ENCODE peak calls at places on chromosomes 7 and 10, in nine cellular contexts. C is left lung, W is breast epithelium, J is lower lobe of right lung, K is A549, M is fibroblast of lung, X is RWPE1, G is prostate gland, V is GM23338. D is an unnamed sample.

GRCh38 chr7:155227788-155228458 is 69.8 kb upstream of the INSIG1 start:
- DNase-seq in C (no peak), W (no peak), J (no peak), K (no peak), M (no peak), X (no peak), G (no peak), V (peak; percentile 62), D (peak; percentile 62)

GRCh38 chr10:98055875-98056516 is 25.6 kb upstream of the CRTAC1 start:
- DNase-seq in C (no peak), W (no peak), J (no peak), K (no peak), M (no peak), X (no peak), G (no peak), V (peak; percentile 83), D (no peak)

GRCh38 chr7:158518915-158519640 is 68.5 kb downstream of the PTPRN2 start:
- DNase-seq in C (no peak), W (no peak), J (no peak), K (no peak), M (no peak), X (no peak), G (no peak), V (no peak), D (no peak)

GRCh38 chr7:77409739-77410545 is 6.2 kb downstream of the GSAP start:
- DNase-seq in C (no peak), W (no peak), J (no peak), K (peak; percentile 83), M (peak; percentile 94), X (peak; percentile 56), G (no peak), V (no peak), D (no peak)

GRCh38 chr7:116407165-116407564 is 92.4 kb upstream of the CAV2 start:
- DNase-seq in C (no peak), W (no peak), J (no peak), K (no peak), M (peak; percentile 21), X (no peak), G (no peak), V (no peak), D (no peak)

GRCh38 chr7:109879429-109879828 is 1211.5 kb upstream of the LRRN3 start:
- DNase-seq in C (no peak), W (no peak), J (no peak), K (no peak), M (no peak), X (no peak), G (no peak), V (no peak), D (no peak)

GRCh38 chr7:122290476-122290875 is 14.1 kb downstream of the FEZF1 start:
- DNase-seq in C (no peak), W (no peak), J (no peak), K (no peak), M (no peak), X (no peak), G (no peak), V (no peak), D (no peak)

GRCh38 chr7:128409435-128410091 is at the start of gene IMPDH1:
- DNase-seq in C (peak; percentile 93), W (peak; percentile 92), J (peak; percentile 94), K (peak; percentile 74), M (peak; percentile 76), X (peak; percentile 90), G (peak; percentile 90), V (peak; percentile 83), D (peak; percentile 96)

GRCh38 chr7:23594879-23595604 is 2.1 kb upstream of the CCDC126 start:
- DNase-seq in C (no peak), W (no peak), J (no peak), K (no peak), M (no peak), X (peak; percentile 69), G (no peak), V (no peak), D (no peak)

GRCh38 chr7:34365011-34365410 is 293.0 kb upstream of the NPSR1 start:
- DNase-seq in C (no peak), W (no peak), J (no peak), K (no peak), M (no peak), X (peak; percentile 53), G (no peak), V (no peak), D (no peak)

GRCh38 chr10:43355749-43356371 is 15.6 kb upstream of the FXYD4 start:
- DNase-seq in C (no peak), W (no peak), J (no peak), K (peak; percentile 82), M (peak; percentile 26), X (peak; percentile 42), G (no peak), V (no peak), D (no peak)

GRCh38 chr7:139574618-139575337 is 51.3 kb downstream of the CLEC2L start:
- DNase-seq in C (no peak), W (no peak), J (no peak), K (no peak), M (no peak), X (no peak), G (no peak), V (no peak), D (no peak)

GRCh38 chr10:130885021-130885655 is 426.4 kb downstream of the TCERG1L start:
- DNase-seq in C (no peak), W (no peak), J (no peak), K (no peak), M (no peak), X (no peak), G (no peak), V (peak; percentile 7), D (no peak)
- H3K27ac ChIP-seq in C (no peak overlapping the region), W (no peak overlapping the region), J (no peak overlapping the region), K (no peak overlapping the region), M (no peak overlapping the region), X (no peak overlapping the region), G (no peak overlapping the region), V (no peak overlapping the region), D (no peak overlapping the region)

GRCh38 chr7:17043012-17043877 is 161.5 kb upstream of the AGR3 start:
- DNase-seq in C (no peak), W (no peak), J (no peak), K (peak; percentile 58), M (peak; percentile 55), X (no peak), G (no peak), V (no peak), D (no peak)

GRCh38 chr7:17041324-17041723 is 159.5 kb upstream of the AGR3 start:
- DNase-seq in C (no peak), W (no peak), J (no peak), K (peak; percentile 54), M (peak; percentile 90), X (peak; percentile 37), G (no peak), V (no peak), D (no peak)

GRCh38 chr7:17044396-17044795 is 162.6 kb upstream of the AGR3 start:
- DNase-seq in C (no peak), W (no peak), J (no peak), K (no peak), M (no peak), X (no peak), G (no peak), V (no peak), D (no peak)

GRCh38 chr7:17040701-17041100 is 158.9 kb upstream of the AGR3 start:
- DNase-seq in C (no peak), W (no peak), J (no peak), K (no peak), M (no peak), X (no peak), G (no peak), V (no peak), D (no peak)

GRCh38 chr7:17042211-17042610 is 160.4 kb upstream of the AGR3 start:
- DNase-seq in C (no peak), W (no peak), J (no peak), K (no peak), M (no peak), X (no peak), G (no peak), V (no peak), D (no peak)
- H3K27ac ChIP-seq in C (peak overlapping the region; percentile 13), W (no peak overlapping the region), J (peak overlapping the region; percentile 64), K (peak overlapping the region; percentile 11), M (peak overlapping the region; percentile 74), X (no peak overlapping the region), G (no peak overlapping the region), V (no peak overlapping the region), D (no peak overlapping the region)

GRCh38 chr10:118694848-118695247 is 59.9 kb downstream of the CACUL1 start:
- DNase-seq in C (no peak), W (no peak), J (no peak), K (no peak), M (peak; percentile 77), X (no peak), G (no peak), V (no peak), D (no peak)
- H3K27ac ChIP-seq in C (no peak overlapping the region), W (no peak overlapping the region), J (no peak overlapping the region), K (no peak overlapping the region), M (no peak overlapping the region), X (no peak overlapping the region), G (no peak overlapping the region), V (no peak overlapping the region), D (peak overlapping the region; percentile 52)

DNA sequence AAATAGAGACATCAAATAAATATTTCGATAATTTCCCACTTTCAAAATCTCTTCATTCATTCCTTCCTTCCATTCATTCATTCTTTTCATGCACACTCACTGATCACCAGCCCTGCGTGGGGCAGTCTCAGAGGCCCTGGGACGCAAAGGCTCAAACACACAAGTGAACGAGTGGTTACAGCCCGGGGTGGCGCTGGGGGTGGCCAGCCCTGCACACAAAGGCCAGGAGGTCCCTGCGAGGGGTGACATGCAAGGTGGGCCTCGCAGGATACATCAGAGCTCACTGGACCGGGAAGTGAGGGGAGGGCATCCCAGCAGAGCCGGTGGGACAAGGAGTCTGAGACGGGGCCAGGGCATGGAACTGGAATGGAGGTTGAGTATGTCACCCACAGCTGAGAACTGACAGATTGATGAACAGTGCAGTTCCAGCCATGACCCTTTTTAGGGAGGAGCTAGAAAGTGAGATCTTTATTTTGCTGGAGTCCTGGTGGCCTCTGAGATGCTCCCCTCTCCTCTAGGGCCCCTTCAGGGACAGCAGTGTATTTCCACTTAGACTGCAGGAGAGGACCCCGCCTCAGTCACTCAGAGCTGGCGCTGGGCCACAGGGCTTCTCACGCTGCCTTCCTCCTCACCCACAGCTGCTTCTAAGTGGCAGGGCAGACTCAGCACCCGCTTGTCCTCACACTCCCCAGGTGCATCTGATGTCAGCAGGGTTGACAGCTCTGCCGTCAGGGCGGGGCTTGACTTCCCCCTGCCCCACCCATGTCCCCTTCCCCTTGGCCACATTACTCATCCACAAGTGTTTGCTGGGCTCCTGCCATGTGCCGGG is 29.7 kb upstream of the TTYH3 start:
- DNase-seq in C (no peak), W (no peak), J (no peak), K (no peak), M (no peak), X (peak; percentile 38), G (no peak), V (no peak), D (no peak)
- H3K27ac ChIP-seq in C (no peak overlapping the region), W (no peak overlapping the region), J (no peak overlapping the region), K (no peak overlapping the region), M (no peak overlapping the region), X (peak overlapping the region; percentile 60), G (no peak overlapping the region), V (no peak overlapping the region), D (no peak overlapping the region)

GRCh38 chr10:18473424-18474110 is 177.8 kb downstream of the NSUN6 start:
- DNase-seq in C (no peak), W (no peak), J (no peak), K (no peak), M (peak; percentile 68), X (no peak), G (no peak), V (no peak), D (no peak)
- H3K27ac ChIP-seq in C (no peak overlapping the region), W (no peak overlapping the region), J (no peak overlapping the region), K (no peak overlapping the region), M (no peak overlapping the region), X (no peak overlapping the region), G (no peak overlapping the region), V (no peak overlapping the region), D (peak overlapping the region; percentile 36)